ENCODE peak calls at places on chromosomes 1 and 21, in seven cellular contexts. One of them, this sample, is unnamed.

GRCh38 chr1:3058263-3059030 is 10.6 kb upstream of the PRDM16 start:
- DNase-seq in tibial artery: no peak
- DNase-seq in left lung: no peak
- DNase-seq in fibroblast of lung: no peak
- DNase-seq in psoas muscle: no peak
- DNase-seq in testis: no peak
- DNase-seq in IMR-90: no peak
- DNase-seq in this sample: no peak

GRCh38 chr1:188846468-188846867 is 1631.2 kb downstream of the BRINP3 start:
- DNase-seq in tibial artery: no peak
- DNase-seq in left lung: no peak
- DNase-seq in fibroblast of lung: no peak
- DNase-seq in psoas muscle: no peak
- DNase-seq in testis: no peak
- DNase-seq in IMR-90: no peak
- DNase-seq in this sample: no peak

GRCh38 chr1:81681570-81681969 is 119.2 kb upstream of the ADGRL2 start:
- DNase-seq in tibial artery: no peak
- DNase-seq in left lung: no peak
- DNase-seq in fibroblast of lung: peak; percentile 55
- DNase-seq in psoas muscle: no peak
- DNase-seq in testis: no peak
- DNase-seq in IMR-90: peak; percentile 47
- DNase-seq in this sample: no peak

GRCh38 chr1:34591751-34592629 is 162.9 kb upstream of the GJB5 start:
- DNase-seq in tibial artery: no peak
- DNase-seq in left lung: no peak
- DNase-seq in fibroblast of lung: no peak
- DNase-seq in psoas muscle: no peak
- DNase-seq in testis: no peak
- DNase-seq in IMR-90: no peak
- DNase-seq in this sample: no peak

GRCh38 chr1:119160851-119161250 is 20.4 kb upstream of the WARS2 start:
- DNase-seq in tibial artery: no peak
- DNase-seq in left lung: no peak
- DNase-seq in fibroblast of lung: peak; percentile 71
- DNase-seq in psoas muscle: no peak
- DNase-seq in testis: no peak
- DNase-seq in IMR-90: peak; percentile 73
- DNase-seq in this sample: no peak

GRCh38 chr1:170623171-170623570 is 40.8 kb upstream of the PRRX1 start:
- DNase-seq in tibial artery: no peak
- DNase-seq in left lung: no peak
- DNase-seq in fibroblast of lung: peak; percentile 82
- DNase-seq in psoas muscle: no peak
- DNase-seq in testis: no peak
- DNase-seq in IMR-90: peak; percentile 95
- DNase-seq in this sample: no peak

GRCh38 chr1:30955448-30956015 is 47.0 kb upstream of the SDC3 start:
- DNase-seq in tibial artery: no peak
- DNase-seq in left lung: no peak
- DNase-seq in fibroblast of lung: peak; percentile 31
- DNase-seq in psoas muscle: no peak
- DNase-seq in testis: no peak
- DNase-seq in IMR-90: peak; percentile 47
- DNase-seq in this sample: no peak

GRCh38 chr21:44914176-44914874 is 6.4 kb downstream of the ITGB2 start:
- DNase-seq in tibial artery: no peak
- DNase-seq in left lung: peak; percentile 81
- DNase-seq in fibroblast of lung: no peak
- DNase-seq in psoas muscle: peak; percentile 20
- DNase-seq in testis: no peak
- DNase-seq in IMR-90: no peak
- DNase-seq in this sample: no peak

GRCh38 chr1:116769050-116769449 is 14.8 kb downstream of the CD2 start:
- DNase-seq in tibial artery: no peak
- DNase-seq in left lung: no peak
- DNase-seq in fibroblast of lung: no peak
- DNase-seq in psoas muscle: no peak
- DNase-seq in testis: no peak
- DNase-seq in IMR-90: no peak
- DNase-seq in this sample: no peak
- H3K4me1 ChIP-seq in tibial artery: no peaks in the 10 kb centered on the region
- H3K4me1 ChIP-seq in left lung: peaks cover 21% of the 10 kb centered on the region
- H3K4me1 ChIP-seq in fibroblast of lung: no peaks in the 10 kb centered on the region
- H3K4me1 ChIP-seq in psoas muscle: no peaks in the 10 kb centered on the region
- H3K4me1 ChIP-seq in testis: no peaks in the 10 kb centered on the region
- H3K4me1 ChIP-seq in IMR-90: no peaks in the 10 kb centered on the region
- H3K4me1 ChIP-seq in this sample: no peaks in the 10 kb centered on the region

GRCh38 chr1:184254849-184255248 is 132.0 kb upstream of the C1orf21 start:
- DNase-seq in tibial artery: no peak
- DNase-seq in left lung: no peak
- DNase-seq in fibroblast of lung: no peak
- DNase-seq in psoas muscle: no peak
- DNase-seq in testis: no peak
- DNase-seq in IMR-90: no peak
- DNase-seq in this sample: no peak
- TF ChIP-seq CTCF in tibial artery: no peak
- TF ChIP-seq CTCF in left lung: no peak
- TF ChIP-seq CTCF in fibroblast of lung: no peak
- TF ChIP-seq CTCF in psoas muscle: no peak
- TF ChIP-seq CTCF in testis: no peak
- TF ChIP-seq CTCF in IMR-90: no peak
- TF ChIP-seq CTCF in this sample: no peak

GRCh38 chr1:8023995-8024313 is 2.2 kb downstream of the ERRFI1 start:
- DNase-seq in tibial artery: no peak
- DNase-seq in left lung: no peak
- DNase-seq in fibroblast of lung: no peak
- DNase-seq in psoas muscle: no peak
- DNase-seq in testis: no peak
- DNase-seq in IMR-90: no peak
- DNase-seq in this sample: no peak

GRCh38 chr1:8020032-8020431 is 6.1 kb downstream of the ERRFI1 start:
- DNase-seq in tibial artery: no peak
- DNase-seq in left lung: no peak
- DNase-seq in fibroblast of lung: peak; percentile 42
- DNase-seq in psoas muscle: no peak
- DNase-seq in testis: no peak
- DNase-seq in IMR-90: peak; percentile 59
- DNase-seq in this sample: peak; percentile 56

GRCh38 chr1:8022395-8023286 is 3.5 kb downstream of the ERRFI1 start:
- DNase-seq in tibial artery: no peak
- DNase-seq in left lung: no peak
- DNase-seq in fibroblast of lung: peak; percentile 9
- DNase-seq in psoas muscle: no peak
- DNase-seq in testis: no peak
- DNase-seq in IMR-90: no peak
- DNase-seq in this sample: no peak

GRCh38 chr1:8023287-8023994 is 2.7 kb downstream of the ERRFI1 start:
- DNase-seq in tibial artery: no peak
- DNase-seq in left lung: no peak
- DNase-seq in fibroblast of lung: peak; percentile 18
- DNase-seq in psoas muscle: no peak
- DNase-seq in testis: no peak
- DNase-seq in IMR-90: no peak
- DNase-seq in this sample: no peak

GRCh38 chr1:8021676-8022266 is 4.3 kb downstream of the ERRFI1 start:
- DNase-seq in tibial artery: no peak
- DNase-seq in left lung: no peak
- DNase-seq in fibroblast of lung: peak; percentile 22
- DNase-seq in psoas muscle: no peak
- DNase-seq in testis: no peak
- DNase-seq in IMR-90: no peak
- DNase-seq in this sample: no peak
- H3K4me3 ChIP-seq in tibial artery: peak overlapping the region; percentile 91
- H3K4me3 ChIP-seq in left lung: peak overlapping the region; percentile 74
- H3K4me3 ChIP-seq in fibroblast of lung: peak overlapping the region; percentile 96
- H3K4me3 ChIP-seq in psoas muscle: no peak overlapping the region
- H3K4me3 ChIP-seq in testis: no peak overlapping the region
- H3K4me3 ChIP-seq in IMR-90: peak overlapping the region; percentile 66
- H3K4me3 ChIP-seq in this sample: no peak overlapping the region

GRCh38 chr21:38807481-38807880 is 1.8 kb downstream of the ETS2 start:
- DNase-seq in tibial artery: no peak
- DNase-seq in left lung: no peak
- DNase-seq in fibroblast of lung: peak; percentile 57
- DNase-seq in psoas muscle: no peak
- DNase-seq in testis: no peak
- DNase-seq in IMR-90: no peak
- DNase-seq in this sample: no peak
- H3K4me1 ChIP-seq in tibial artery: no peaks in the 10 kb centered on the region
- H3K4me1 ChIP-seq in left lung: peaks cover 67% of the 10 kb centered on the region
- H3K4me1 ChIP-seq in fibroblast of lung: peaks cover 5% of the 10 kb centered on the region
- H3K4me1 ChIP-seq in psoas muscle: peaks cover 30% of the 10 kb centered on the region
- H3K4me1 ChIP-seq in testis: peaks cover 8% of the 10 kb centered on the region
- H3K4me1 ChIP-seq in IMR-90: peaks cover 33% of the 10 kb centered on the region
- H3K4me1 ChIP-seq in this sample: peaks cover 21% of the 10 kb centered on the region

GRCh38 chr21:34362136-34362444 is 1.7 kb upstream of the KCNE2 start:
- DNase-seq in tibial artery: no peak
- DNase-seq in left lung: no peak
- DNase-seq in fibroblast of lung: no peak
- DNase-seq in psoas muscle: no peak
- DNase-seq in testis: peak; percentile 0
- DNase-seq in IMR-90: no peak
- DNase-seq in this sample: no peak
- TF ChIP-seq CTCF in tibial artery: no peak
- TF ChIP-seq CTCF in left lung: peak; percentile 25
- TF ChIP-seq CTCF in fibroblast of lung: no peak
- TF ChIP-seq CTCF in psoas muscle: no peak
- TF ChIP-seq CTCF in testis: no peak
- TF ChIP-seq CTCF in IMR-90: no peak
- TF ChIP-seq CTCF in this sample: no peak

DNA sequence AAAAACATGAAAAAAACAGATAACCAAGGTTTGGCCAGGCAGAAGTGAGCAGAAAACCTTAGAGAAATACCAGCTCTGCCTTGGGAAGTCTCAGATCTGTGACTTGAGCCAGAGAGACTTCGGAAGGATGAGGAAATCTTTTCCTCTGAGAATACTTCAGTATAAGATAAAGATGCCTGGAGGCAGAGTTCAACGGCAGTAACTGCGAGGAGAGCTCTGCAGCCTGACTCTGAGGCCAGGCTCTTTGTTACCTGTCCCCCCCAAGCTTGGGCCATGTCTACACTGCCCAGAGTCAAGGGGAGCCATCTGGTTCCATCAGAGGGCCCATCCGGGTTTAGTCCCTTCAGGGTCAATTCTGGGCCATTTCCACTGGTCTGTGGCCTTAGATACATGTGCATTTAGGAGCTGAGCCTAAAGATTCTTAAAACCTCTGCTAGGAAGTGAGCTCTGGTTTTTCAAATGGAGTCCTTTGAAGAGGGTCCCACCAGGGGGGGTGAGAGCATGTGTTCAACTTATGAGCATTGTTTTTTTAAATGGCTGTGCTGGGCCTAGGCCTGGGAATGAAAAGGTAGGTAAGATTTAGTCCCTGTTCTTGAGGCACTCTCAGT is 8.7 kb downstream of the KIRREL1 start:
- DNase-seq in tibial artery: peak; percentile 52
- DNase-seq in left lung: no peak
- DNase-seq in fibroblast of lung: no peak
- DNase-seq in psoas muscle: no peak
- DNase-seq in testis: no peak
- DNase-seq in IMR-90: peak; percentile 51
- DNase-seq in this sample: peak; percentile 55
- H3K4me3 ChIP-seq in tibial artery: no peak overlapping the region
- H3K4me3 ChIP-seq in left lung: no peak overlapping the region
- H3K4me3 ChIP-seq in fibroblast of lung: no peak overlapping the region
- H3K4me3 ChIP-seq in psoas muscle: no peak overlapping the region
- H3K4me3 ChIP-seq in testis: no peak overlapping the region
- H3K4me3 ChIP-seq in IMR-90: no peak overlapping the region
- H3K4me3 ChIP-seq in this sample: no peak overlapping the region

DNA sequence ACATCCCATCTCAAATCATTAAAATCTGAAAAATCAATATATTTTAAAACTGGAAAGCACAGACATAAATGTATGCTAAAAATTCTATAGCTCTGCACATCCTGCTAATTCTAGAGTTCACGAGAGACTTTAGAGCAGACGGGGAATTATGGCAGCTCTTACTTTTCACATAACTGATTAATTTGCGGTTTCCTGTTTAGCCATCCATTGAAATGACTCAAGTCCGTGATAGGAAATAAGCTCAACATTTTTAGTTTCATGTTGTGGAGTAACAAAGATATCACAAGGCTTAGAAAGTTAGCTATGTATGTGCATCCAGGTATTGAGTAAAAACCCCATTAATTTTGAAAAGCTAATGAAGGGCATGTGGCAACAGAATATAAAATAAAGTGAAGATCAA is 123.2 kb downstream of the SMYD2 start:
- DNase-seq in tibial artery: no peak
- DNase-seq in left lung: no peak
- DNase-seq in fibroblast of lung: peak; percentile 71
- DNase-seq in psoas muscle: no peak
- DNase-seq in testis: no peak
- DNase-seq in IMR-90: peak; percentile 88
- DNase-seq in this sample: no peak
- H3K4me1 ChIP-seq in tibial artery: no peaks in the 10 kb centered on the region
- H3K4me1 ChIP-seq in left lung: no peaks in the 10 kb centered on the region
- H3K4me1 ChIP-seq in fibroblast of lung: peaks cover 10% of the 10 kb centered on the region
- H3K4me1 ChIP-seq in psoas muscle: peaks cover 18% of the 10 kb centered on the region
- H3K4me1 ChIP-seq in testis: no peaks in the 10 kb centered on the region
- H3K4me1 ChIP-seq in IMR-90: peaks cover 18% of the 10 kb centered on the region
- H3K4me1 ChIP-seq in this sample: peaks cover 33% of the 10 kb centered on the region

GRCh38 chr1:235279627-235280194 is 48.3 kb downstream of the ARID4B start:
- DNase-seq in tibial artery: no peak
- DNase-seq in left lung: no peak
- DNase-seq in fibroblast of lung: no peak
- DNase-seq in psoas muscle: no peak
- DNase-seq in testis: no peak
- DNase-seq in IMR-90: no peak
- DNase-seq in this sample: no peak
- TF ChIP-seq CTCF in tibial artery: no peak
- TF ChIP-seq CTCF in left lung: no peak
- TF ChIP-seq CTCF in fibroblast of lung: no peak
- TF ChIP-seq CTCF in psoas muscle: no peak
- TF ChIP-seq CTCF in testis: no peak
- TF ChIP-seq CTCF in IMR-90: no peak
- TF ChIP-seq CTCF in this sample: no peak

DNA sequence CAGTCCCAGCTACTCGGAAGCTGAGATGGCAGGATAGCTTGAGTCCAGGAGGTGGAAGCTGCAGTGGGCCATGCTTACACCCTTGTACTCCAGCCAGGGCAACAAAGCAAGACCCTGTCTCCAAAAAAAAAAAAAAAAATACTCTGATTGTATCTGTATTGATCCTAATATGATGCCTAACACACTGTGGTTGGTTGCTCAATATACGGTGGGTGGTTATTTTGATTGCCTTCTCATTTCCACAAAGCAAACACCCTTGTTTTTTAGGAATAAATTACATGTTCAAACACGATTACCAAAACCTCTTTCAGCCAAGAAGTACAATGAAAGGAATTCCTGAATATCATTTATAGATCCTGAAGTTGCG is 3.4 kb downstream of the EGLN1 start:
- DNase-seq in tibial artery: no peak
- DNase-seq in left lung: no peak
- DNase-seq in fibroblast of lung: no peak
- DNase-seq in psoas muscle: no peak
- DNase-seq in testis: no peak
- DNase-seq in IMR-90: no peak
- DNase-seq in this sample: no peak
- H3K4me3 ChIP-seq in tibial artery: peak overlapping the region; percentile 94
- H3K4me3 ChIP-seq in left lung: peak overlapping the region; percentile 77
- H3K4me3 ChIP-seq in fibroblast of lung: peak overlapping the region; percentile 87
- H3K4me3 ChIP-seq in psoas muscle: peak overlapping the region; percentile 91
- H3K4me3 ChIP-seq in testis: no peak overlapping the region
- H3K4me3 ChIP-seq in IMR-90: peak overlapping the region; percentile 78
- H3K4me3 ChIP-seq in this sample: peak overlapping the region; percentile 51